ENCODE peak calls at places on chromosomes 2 and 18, in four cellular contexts. D is pancreas, A is iPS DF 6.9, Z is heart left ventricle. W is an unnamed sample.

GRCh38 chr2:64814007-64814406 is 160.3 kb upstream of the SERTAD2 start:
- DNase-seq in D (no peak), A (no peak), Z (no peak), W (no peak)

GRCh38 chr18:34115409-34116081 is 109.2 kb downstream of the NOL4 start:
- DNase-seq in D (no peak), A (no peak), Z (no peak), W (no peak)

GRCh38 chr2:73101626-73102256 is 11.0 kb downstream of the RAB11FIP5 start:
- DNase-seq in D (peak; percentile 47), A (no peak), Z (peak; percentile 8), W (no peak)

GRCh38 chr2:16252891-16253290 is 312.5 kb downstream of the MYCN start:
- DNase-seq in D (no peak), A (no peak), Z (no peak), W (no peak)

GRCh38 chr18:56873441-56874140 is 222.4 kb downstream of the WDR7 start:
- DNase-seq in D (no peak), A (peak; percentile 55), Z (no peak), W (no peak)

GRCh38 chr18:26429535-26429934 is 118.8 kb downstream of the KCTD1 start:
- DNase-seq in D (no peak), A (no peak), Z (no peak), W (no peak)

GRCh38 chr2:71922091-71922490 is 225.6 kb downstream of the CYP26B1 start:
- DNase-seq in D (no peak), A (no peak), Z (no peak), W (no peak)

GRCh38 chr2:33115728-33116127 is 169.0 kb downstream of the LTBP1 start:
- DNase-seq in D (no peak), A (no peak), Z (no peak), W (no peak)

GRCh38 chr2:69692424-69692823 is 48.9 kb upstream of the AAK1 start:
- DNase-seq in D (no peak), A (no peak), Z (no peak), W (no peak)

GRCh38 chr2:104872866-104873688 is 19.2 kb downstream of the POU3F3 start:
- DNase-seq in D (peak; percentile 70), A (no peak), Z (peak; percentile 40), W (no peak)

GRCh38 chr18:74268933-74269620 is 22.7 kb downstream of the CYB5A start:
- DNase-seq in D (no peak), A (no peak), Z (no peak), W (no peak)

GRCh38 chr2:8234253-8234652 is 447.6 kb upstream of the ID2 start:
- DNase-seq in D (no peak), A (no peak), Z (no peak), W (no peak)

GRCh38 chr2:76160683-76161082 is 450.0 kb upstream of the GCFC2 start:
- DNase-seq in D (no peak), A (no peak), Z (no peak), W (no peak)

GRCh38 chr2:131105950-131106801 is 1.0 kb downstream of the PLEKHB2 start:
- DNase-seq in D (no peak), A (no peak), Z (peak; percentile 46), W (peak; percentile 62)

GRCh38 chr2:237487496-237487895 is 445 bp downstream of the MLPH start:
- DNase-seq in D (no peak), A (no peak), Z (no peak), W (no peak)

GRCh38 chr2:55168221-55169154 is 63.6 kb downstream of the CLHC1 start:
- DNase-seq in D (no peak), A (peak; percentile 20), Z (no peak), W (no peak)

GRCh38 chr18:9673296-9674251 is 34.5 kb upstream of the RAB31 start:
- DNase-seq in D (no peak), A (no peak), Z (no peak), W (no peak)

GRCh38 chr2:24203029-24203786 is 28.4 kb downstream of the FAM228A start:
- DNase-seq in D (no peak), A (no peak), Z (no peak), W (no peak)

GRCh38 chr2:39059366-39059952 is 61.4 kb downstream of the SOS1 start:
- DNase-seq in D (no peak), A (no peak), Z (no peak), W (no peak)

GRCh38 chr2:229719926-229720652 is 5.7 kb upstream of the DNER start:
- DNase-seq in D (no peak), A (no peak), Z (no peak), W (no peak)

GRCh38 chr2:53740170-53740569 is 27.4 kb upstream of the CHAC2 start:
- DNase-seq in D (no peak), A (no peak), Z (no peak), W (no peak)

GRCh38 chr2:48207201-48207641 is 300.9 kb upstream of the FBXO11 start:
- DNase-seq in D (no peak), A (no peak), Z (no peak), W (no peak)

GRCh38 chr2:117961201-117961600 is 52.7 kb downstream of the CCDC93 start:
- DNase-seq in D (no peak), A (no peak), Z (no peak), W (no peak)

GRCh38 chr18:13500227-13500865 is 226.0 kb downstream of the FAM210A start:
- DNase-seq in D (no peak), A (peak; percentile 54), Z (peak; percentile 76), W (peak; percentile 48)

GRCh38 chr2:99403524-99403923 is 66.3 kb downstream of the EIF5B start:
- DNase-seq in D (no peak), A (peak; percentile 33), Z (no peak), W (no peak)

GRCh38 chr2:139686205-139686604 is 906.0 kb upstream of the NXPH2 start:
- DNase-seq in D (no peak), A (no peak), Z (no peak), W (no peak)

GRCh38 chr2:27205206-27205605 is 6.6 kb upstream of the ATRAID start:
- DNase-seq in D (no peak), A (no peak), Z (no peak), W (no peak)

GRCh38 chr2:236440110-236440881 is 129.3 kb upstream of the ACKR3 start:
- DNase-seq in D (no peak), A (no peak), Z (no peak), W (no peak)

GRCh38 chr18:77206676-77207370 is 42.8 kb upstream of the GALR1 start:
- DNase-seq in D (no peak), A (no peak), Z (peak; percentile 80), W (peak; percentile 83)

GRCh38 chr2:44362207-44363015 is 664 bp downstream of the CAMKMT start:
- DNase-seq in D (peak; percentile 64), A (no peak), Z (no peak), W (peak; percentile 64)

GRCh38 chr2:217568289-217568985 is 434.4 kb downstream of the TNS1 start:
- DNase-seq in D (no peak), A (no peak), Z (no peak), W (no peak)

GRCh38 chr2:110674620-110675555 is 3.0 kb downstream of the BUB1 start:
- DNase-seq in D (no peak), A (no peak), Z (peak; percentile 31), W (no peak)

GRCh38 chr2:102143450-102143985 is 972 bp downstream of the IL1R1 start:
- DNase-seq in D (peak; percentile 63), A (no peak), Z (peak; percentile 53), W (no peak)

GRCh38 chr2:102141011-102141914 is 1.3 kb upstream of the IL1R1 start:
- DNase-seq in D (no peak), A (no peak), Z (peak; percentile 36), W (no peak)

GRCh38 chr2:102142829-102143449 is 393 bp downstream of the IL1R1 start:
- DNase-seq in D (no peak), A (no peak), Z (peak; percentile 36), W (no peak)

GRCh38 chr2:102140367-102140766 is 2.2 kb upstream of the IL1R1 start:
- DNase-seq in D (no peak), A (no peak), Z (no peak), W (no peak)

GRCh38 chr2:102141915-102142828 is at the start of gene IL1R1:
- DNase-seq in D (peak; percentile 93), A (no peak), Z (peak; percentile 89), W (peak; percentile 91)
- H3K4me3 ChIP-seq in D (peak within 1 kb of the TSS; percentile 69), A (peak within 1 kb of the TSS; percentile 65), Z (peak within 1 kb of the TSS; percentile 75), W (peak within 1 kb of the TSS; percentile 87)

GRCh38 chr2:60538136-60538535 is 15.3 kb downstream of the BCL11A start:
- DNase-seq in D (no peak), A (no peak), Z (no peak), W (no peak)

GRCh38 chr2:60533114-60534033 is 20.1 kb downstream of the BCL11A start:
- DNase-seq in D (no peak), A (no peak), Z (no peak), W (no peak)

GRCh38 chr2:60536716-60537115 is 16.7 kb downstream of the BCL11A start:
- DNase-seq in D (no peak), A (no peak), Z (no peak), W (no peak)

GRCh38 chr2:60534034-60534393 is 19.4 kb downstream of the BCL11A start:
- DNase-seq in D (no peak), A (no peak), Z (no peak), W (no peak)

DNA sequence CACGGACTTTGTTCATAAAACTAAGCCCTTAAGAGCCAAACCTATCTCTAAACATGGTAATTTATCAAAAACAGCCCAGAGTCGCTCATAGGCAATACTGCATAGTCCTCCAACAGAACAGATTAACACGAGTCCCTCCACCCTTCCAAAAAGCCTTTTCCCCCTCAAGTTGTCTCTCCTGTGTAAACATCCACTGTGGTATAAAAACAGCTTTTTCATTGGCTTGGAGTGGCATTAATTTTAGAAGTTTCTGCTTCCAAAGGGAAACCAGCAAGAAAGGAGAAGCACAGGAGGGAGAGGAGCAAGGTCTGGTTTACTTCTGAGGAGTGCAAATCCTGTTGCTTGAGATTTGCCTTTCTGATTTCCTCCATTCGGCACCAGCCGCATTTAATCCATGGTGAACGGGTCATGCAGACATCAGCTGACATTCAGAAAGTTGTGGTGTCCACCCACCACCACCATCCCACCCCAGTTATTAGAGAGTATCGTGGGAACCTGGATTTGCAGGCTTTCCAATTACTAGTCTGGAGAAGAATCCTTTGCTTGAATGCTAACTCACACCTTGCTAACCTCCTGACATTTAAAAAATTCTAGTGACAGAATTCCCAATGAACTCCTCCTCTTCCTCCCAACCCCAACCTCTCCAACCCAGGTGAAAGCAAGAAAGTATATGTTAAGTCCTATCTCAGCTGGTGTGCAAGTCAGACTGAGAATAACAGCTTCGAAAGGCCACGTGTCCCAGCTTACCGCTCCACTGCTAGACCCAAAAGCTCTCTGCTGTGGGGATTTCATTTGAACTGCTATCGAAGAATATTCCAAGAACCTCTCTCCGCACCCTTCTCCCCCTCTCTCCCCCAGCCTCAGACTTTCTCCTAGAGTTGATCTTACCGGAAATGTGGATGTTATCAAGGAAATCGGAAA is 17.8 kb downstream of the BCL11A start:
- DNase-seq in D (no peak), A (no peak), Z (no peak), W (no peak)
- H3K4me1 ChIP-seq in D (peaks cover 81% of the 10 kb centered on the region), A (peaks cover 20% of the 10 kb centered on the region), Z (no peaks in the 10 kb centered on the region), W (no peaks in the 10 kb centered on the region)

GRCh38 chr2:85436836-85437487 is 18.4 kb downstream of the SH2D6 start:
- DNase-seq in D (no peak), A (no peak), Z (no peak), W (no peak)

GRCh38 chr2:85438291-85439110 is 20.0 kb downstream of the SH2D6 start:
- DNase-seq in D (no peak), A (no peak), Z (no peak), W (peak; percentile 66)

GRCh38 chr2:85439111-85439477 is 20.6 kb downstream of the SH2D6 start:
- DNase-seq in D (no peak), A (no peak), Z (no peak), W (no peak)

GRCh38 chr2:85435986-85436835 is 17.7 kb downstream of the SH2D6 start:
- DNase-seq in D (no peak), A (no peak), Z (no peak), W (no peak)

GRCh38 chr2:85437488-85438290 is 19.2 kb downstream of the SH2D6 start:
- DNase-seq in D (peak; percentile 94), A (no peak), Z (peak; percentile 92), W (peak; percentile 95)
- H3K27ac ChIP-seq in D (peak overlapping the region; percentile 80), A (no peak overlapping the region), Z (peak overlapping the region; percentile 95), W (peak overlapping the region; percentile 78)

GRCh38 chr2:100878000-100878786 is 58.3 kb downstream of the NPAS2 start:
- DNase-seq in D (no peak), A (no peak), Z (peak; percentile 68), W (peak; percentile 71)
- H3K4me3 ChIP-seq in D (no peak overlapping the region), A (no peak overlapping the region), Z (no peak overlapping the region), W (no peak overlapping the region)